ENCODE peak calls at places on chromosomes 7 and 10, in eight cellular contexts. J is thoracic aorta, G is breast epithelium, B is stomach, T is mesendoderm, W is heart right ventricle, S is NT2/D1, I is Karpas-422. F is an unnamed sample.

GRCh38 chr10:79328737-79329504 is 18.3 kb upstream of the PPIF start:
- DNase-seq in J (no peak), G (no peak), B (no peak), T (peak; percentile 22), W (no peak), S (no peak), I (no peak), F (no peak)

GRCh38 chr7:94420321-94420720 is 25.6 kb downstream of the COL1A2 start:
- DNase-seq in J (no peak), G (no peak), B (no peak), T (no peak), W (no peak), S (no peak), I (no peak), F (no peak)

GRCh38 chr10:48462482-48463020 is 142.3 kb downstream of the ARHGAP22 start:
- DNase-seq in J (no peak), G (no peak), B (peak; percentile 14), T (no peak), W (no peak), S (no peak), I (no peak), F (peak; percentile 26)

GRCh38 chr10:110221721-110222261 is 14.4 kb downstream of the MXI1 start:
- DNase-seq in J (peak; percentile 81), G (peak; percentile 76), B (peak; percentile 75), T (peak; percentile 93), W (peak; percentile 68), S (no peak), I (peak; percentile 57), F (peak; percentile 82)

GRCh38 chr10:75295901-75296441 is 60.2 kb upstream of the COMTD1 start:
- DNase-seq in J (no peak), G (no peak), B (no peak), T (no peak), W (no peak), S (no peak), I (no peak), F (no peak)

GRCh38 chr7:90717286-90718060 is 121.4 kb downstream of the CDK14 start:
- DNase-seq in J (no peak), G (no peak), B (peak; percentile 47), T (no peak), W (no peak), S (no peak), I (peak; percentile 54), F (no peak)

GRCh38 chr7:113912881-113913280 is 5.9 kb downstream of the PPP1R3A start:
- DNase-seq in J (no peak), G (no peak), B (no peak), T (no peak), W (peak; percentile 11), S (no peak), I (no peak), F (no peak)

GRCh38 chr7:131149840-131150239 is 177.8 kb upstream of the MKLN1 start:
- DNase-seq in J (no peak), G (no peak), B (no peak), T (no peak), W (no peak), S (no peak), I (no peak), F (no peak)

GRCh38 chr7:82284936-82285519 is 158.5 kb downstream of the CACNA2D1 start:
- DNase-seq in J (no peak), G (no peak), B (no peak), T (peak; percentile 92), W (no peak), S (peak; percentile 73), I (no peak), F (peak; percentile 4)

GRCh38 chr7:98569606-98570337 is 47.3 kb upstream of the NPTX2 start:
- DNase-seq in J (no peak), G (no peak), B (no peak), T (no peak), W (peak; percentile 27), S (no peak), I (no peak), F (no peak)

GRCh38 chr10:26790596-26790995 is 70.2 kb downstream of the ABI1 start:
- DNase-seq in J (no peak), G (no peak), B (no peak), T (no peak), W (no peak), S (no peak), I (no peak), F (no peak)

GRCh38 chr10:10515479-10516204 is 502.0 kb upstream of the CELF2 start:
- DNase-seq in J (no peak), G (no peak), B (no peak), T (no peak), W (no peak), S (no peak), I (no peak), F (no peak)

GRCh38 chr7:117808273-117808868 is 64.9 kb downstream of the CTTNBP2 start:
- DNase-seq in J (peak; percentile 11), G (peak; percentile 44), B (peak; percentile 27), T (no peak), W (peak; percentile 23), S (no peak), I (no peak), F (no peak)

GRCh38 chr10:126041804-126042231 is 145.5 kb downstream of the FANK1 start:
- DNase-seq in J (peak; percentile 75), G (peak; percentile 64), B (peak; percentile 41), T (peak; percentile 98), W (peak; percentile 81), S (peak; percentile 33), I (peak; percentile 97), F (peak; percentile 77)
- H3K4me3 ChIP-seq in J (peak overlapping the region; percentile 51), G (no peak overlapping the region), B (no peak overlapping the region), T (no peak overlapping the region), W (no peak overlapping the region), S (no peak overlapping the region), I (peak overlapping the region; percentile 39), F (no peak overlapping the region)

DNA sequence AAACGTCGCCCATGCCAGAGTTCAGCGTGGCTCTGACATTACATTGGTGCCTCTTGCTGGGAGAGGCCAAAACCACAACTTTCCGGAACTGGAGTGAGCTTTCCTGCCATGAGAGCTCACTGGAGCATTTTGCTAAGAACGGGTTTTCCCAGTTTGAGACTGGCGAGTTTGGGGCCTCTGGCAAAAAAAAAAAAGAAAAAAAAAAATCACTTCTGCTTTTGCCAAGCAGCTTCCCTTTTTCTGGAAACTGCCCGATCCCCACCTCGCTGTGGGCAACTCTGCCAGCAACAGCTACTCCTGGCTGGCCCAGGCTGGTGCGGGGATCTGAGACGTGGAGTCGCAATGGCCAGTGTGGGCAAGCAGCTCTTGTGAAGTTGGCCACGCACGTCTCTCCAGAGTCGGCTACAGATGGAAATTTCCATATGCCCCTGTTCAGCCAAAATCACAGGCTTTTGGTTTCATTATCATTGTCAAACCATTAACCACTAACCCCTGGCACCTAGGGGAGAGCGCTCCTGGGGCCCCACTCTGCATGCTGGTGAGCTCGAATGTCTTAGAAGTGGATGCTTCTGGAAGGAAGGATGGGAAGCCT is 25.7 kb downstream of the PRKAG2 start:
- DNase-seq in J (no peak), G (peak; percentile 61), B (peak; percentile 80), T (no peak), W (peak; percentile 33), S (no peak), I (no peak), F (no peak)
- H3K4me3 ChIP-seq in J (peak overlapping the region; percentile 57), G (peak overlapping the region; percentile 60), B (peak overlapping the region; percentile 21), T (no peak overlapping the region), W (peak overlapping the region; percentile 17), S (no peak overlapping the region), I (no peak overlapping the region), F (no peak overlapping the region)

GRCh38 chr10:89518108-89518507 is 17.3 kb downstream of the SLC16A12 start:
- DNase-seq in J (no peak), G (no peak), B (no peak), T (no peak), W (peak; percentile 28), S (no peak), I (no peak), F (no peak)

GRCh38 chr10:89518876-89519842 is 16.2 kb downstream of the SLC16A12 start:
- DNase-seq in J (no peak), G (no peak), B (no peak), T (no peak), W (no peak), S (no peak), I (no peak), F (no peak)

GRCh38 chr10:89516149-89516832 is 19.1 kb downstream of the SLC16A12 start:
- DNase-seq in J (no peak), G (peak; percentile 46), B (no peak), T (peak; percentile 73), W (peak; percentile 48), S (no peak), I (no peak), F (peak; percentile 14)

GRCh38 chr10:89513206-89513605 is 22.2 kb downstream of the SLC16A12 start:
- DNase-seq in J (no peak), G (no peak), B (no peak), T (no peak), W (no peak), S (no peak), I (no peak), F (no peak)

DNA sequence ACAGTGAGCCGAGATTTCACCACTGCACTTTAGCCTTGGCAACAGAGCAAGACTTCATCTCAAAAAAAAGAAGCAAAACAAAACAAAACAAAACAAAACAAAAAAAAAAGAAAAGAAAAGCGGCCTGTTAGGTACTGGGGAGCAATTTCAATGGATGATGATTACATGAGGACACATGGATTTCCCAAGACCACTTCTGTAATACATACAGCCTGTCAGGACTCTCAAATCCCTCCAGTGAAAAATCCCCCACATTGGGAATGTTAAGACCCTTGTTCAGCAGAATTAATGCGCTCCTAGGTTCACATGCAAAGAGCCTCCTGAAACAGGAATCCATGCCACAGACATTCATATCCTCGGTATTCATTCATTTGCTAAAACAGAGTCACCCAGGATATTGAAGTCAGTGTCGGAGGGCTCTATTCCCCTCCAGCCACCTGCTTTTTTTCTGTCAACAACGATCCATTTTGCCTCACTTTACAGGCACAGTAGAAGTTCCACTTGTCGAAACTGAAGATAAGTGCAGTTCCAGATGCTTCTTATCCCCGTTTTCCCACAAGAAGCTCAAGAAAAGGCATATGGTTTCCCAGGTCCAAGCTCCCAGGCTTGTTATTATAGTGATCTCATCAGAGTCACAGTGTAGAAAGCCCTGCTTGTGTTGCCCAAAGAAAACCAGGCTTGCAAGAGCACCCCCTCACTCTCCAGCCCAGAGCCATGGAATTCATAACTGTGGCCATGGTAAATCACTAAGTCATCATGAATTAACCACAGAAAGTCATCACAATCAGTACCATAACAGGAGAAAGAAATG is 20.2 kb downstream of the SLC16A12 start:
- DNase-seq in J (no peak), G (no peak), B (no peak), T (peak; percentile 8), W (no peak), S (no peak), I (no peak), F (no peak)
- H3K4me3 ChIP-seq in J (peak overlapping the region; percentile 59), G (no peak overlapping the region), B (no peak overlapping the region), T (no peak overlapping the region), W (peak overlapping the region; percentile 34), S (no peak overlapping the region), I (no peak overlapping the region), F (no peak overlapping the region)

GRCh38 chr7:92020636-92021035 is 80.0 kb downstream of the AKAP9 start:
- DNase-seq in J (no peak), G (no peak), B (no peak), T (no peak), W (no peak), S (no peak), I (no peak), F (no peak)

GRCh38 chr7:92028226-92028625 is 87.6 kb downstream of the AKAP9 start:
- DNase-seq in J (no peak), G (no peak), B (no peak), T (no peak), W (no peak), S (no peak), I (no peak), F (no peak)

DNA sequence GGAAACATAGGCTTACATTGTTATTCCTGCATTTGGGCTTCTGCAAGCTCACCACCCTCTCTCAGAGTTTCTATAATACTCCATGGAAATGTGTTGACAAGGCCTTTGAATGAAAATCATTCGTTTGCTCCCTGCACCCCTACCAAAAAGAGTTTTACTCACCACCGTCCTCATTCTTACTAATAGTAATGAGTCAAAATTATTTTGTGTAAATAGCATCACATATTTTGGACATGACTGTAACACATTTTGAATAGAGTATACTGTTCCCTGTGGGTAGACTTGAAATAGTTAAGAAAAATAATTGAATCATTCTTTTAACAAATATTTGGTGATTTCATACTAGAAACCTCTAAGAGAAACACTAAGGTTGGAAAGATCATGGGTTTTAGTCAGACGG is 84.6 kb downstream of the AKAP9 start:
- DNase-seq in J (no peak), G (no peak), B (no peak), T (no peak), W (no peak), S (no peak), I (no peak), F (no peak)
- H3K4me3 ChIP-seq in J (no peak overlapping the region), G (no peak overlapping the region), B (no peak overlapping the region), T (no peak overlapping the region), W (no peak overlapping the region), S (no peak overlapping the region), I (no peak overlapping the region), F (no peak overlapping the region)

F was measured in H7.